ENCODE peak calls at places on chromosomes 2 and 18, in nine cellular contexts. One of them, this sample, is unnamed.

GRCh38 chr2:129877795-129878775 is 101.4 kb upstream of the RAB6C start:
- DNase-seq in AG09309: no peak
- DNase-seq in epithelial cell of esophagus: no peak
- DNase-seq in BE2C: no peak
- DNase-seq in right atrium auricular region: peak; percentile 61
- DNase-seq in ovary: peak; percentile 14
- DNase-seq in HepG2: no peak
- DNase-seq in GM23338: peak; percentile 69
- DNase-seq in SJSA1: peak; percentile 32
- DNase-seq in this sample: peak; percentile 13

GRCh38 chr2:224973112-224974016 is 68.9 kb downstream of the DOCK10 start:
- DNase-seq in GM23338: peak; percentile 3
- DNase-seq in epithelial cell of esophagus: peak; percentile 66
- DNase-seq in AG09309: no peak
- DNase-seq in right atrium auricular region: no peak
- DNase-seq in BE2C: no peak
- DNase-seq in HepG2: no peak
- DNase-seq in SJSA1: no peak
- DNase-seq in ovary: no peak
- DNase-seq in this sample: peak; percentile 32

GRCh38 chr2:59237311-59237710 is 996.2 kb upstream of the FANCL start:
- DNase-seq in epithelial cell of esophagus: no peak
- DNase-seq in ovary: no peak
- DNase-seq in BE2C: no peak
- DNase-seq in SJSA1: no peak
- DNase-seq in right atrium auricular region: no peak
- DNase-seq in HepG2: no peak
- DNase-seq in AG09309: no peak
- DNase-seq in GM23338: no peak
- DNase-seq in this sample: no peak

GRCh38 chr2:136295168-136295567 is 177.2 kb upstream of the CXCR4 start:
- DNase-seq in ovary: no peak
- DNase-seq in BE2C: no peak
- DNase-seq in right atrium auricular region: no peak
- DNase-seq in GM23338: no peak
- DNase-seq in SJSA1: no peak
- DNase-seq in HepG2: no peak
- DNase-seq in epithelial cell of esophagus: no peak
- DNase-seq in AG09309: no peak
- DNase-seq in this sample: no peak

GRCh38 chr2:7671312-7671711 is 754.1 kb downstream of the RNF144A start:
- DNase-seq in ovary: no peak
- DNase-seq in epithelial cell of esophagus: no peak
- DNase-seq in SJSA1: no peak
- DNase-seq in AG09309: no peak
- DNase-seq in right atrium auricular region: peak; percentile 78
- DNase-seq in HepG2: no peak
- DNase-seq in GM23338: no peak
- DNase-seq in BE2C: peak; percentile 34
- DNase-seq in this sample: no peak

GRCh38 chr2:163665051-163665450 is 70.8 kb downstream of the FIGN start:
- DNase-seq in SJSA1: no peak
- DNase-seq in epithelial cell of esophagus: no peak
- DNase-seq in HepG2: no peak
- DNase-seq in ovary: no peak
- DNase-seq in BE2C: no peak
- DNase-seq in GM23338: no peak
- DNase-seq in right atrium auricular region: no peak
- DNase-seq in AG09309: no peak
- DNase-seq in this sample: no peak

GRCh38 chr2:83990601-83991000 is 468.5 kb downstream of the SUCLG1 start:
- DNase-seq in right atrium auricular region: no peak
- DNase-seq in HepG2: no peak
- DNase-seq in BE2C: no peak
- DNase-seq in epithelial cell of esophagus: peak; percentile 60
- DNase-seq in AG09309: no peak
- DNase-seq in SJSA1: no peak
- DNase-seq in ovary: no peak
- DNase-seq in GM23338: no peak
- DNase-seq in this sample: no peak

GRCh38 chr2:76953733-76954347 is 568.3 kb downstream of the LRRTM4 start:
- DNase-seq in AG09309: no peak
- DNase-seq in epithelial cell of esophagus: peak; percentile 48
- DNase-seq in ovary: no peak
- DNase-seq in SJSA1: no peak
- DNase-seq in BE2C: peak; percentile 42
- DNase-seq in HepG2: peak; percentile 68
- DNase-seq in right atrium auricular region: no peak
- DNase-seq in GM23338: peak; percentile 88
- DNase-seq in this sample: peak; percentile 48

GRCh38 chr2:27216416-27217137 is 592 bp upstream of the CAD start:
- DNase-seq in HepG2: no peak
- DNase-seq in ovary: no peak
- DNase-seq in epithelial cell of esophagus: no peak
- DNase-seq in right atrium auricular region: no peak
- DNase-seq in BE2C: no peak
- DNase-seq in GM23338: peak; percentile 66
- DNase-seq in SJSA1: no peak
- DNase-seq in AG09309: no peak
- DNase-seq in this sample: no peak

GRCh38 chr2:27220091-27220490 is 2.9 kb downstream of the CAD start:
- DNase-seq in right atrium auricular region: no peak
- DNase-seq in HepG2: no peak
- DNase-seq in epithelial cell of esophagus: no peak
- DNase-seq in AG09309: no peak
- DNase-seq in SJSA1: no peak
- DNase-seq in GM23338: no peak
- DNase-seq in BE2C: no peak
- DNase-seq in ovary: no peak
- DNase-seq in this sample: no peak

GRCh38 chr2:27221166-27221565 is 4.0 kb downstream of the CAD start:
- DNase-seq in right atrium auricular region: no peak
- DNase-seq in HepG2: no peak
- DNase-seq in AG09309: no peak
- DNase-seq in BE2C: no peak
- DNase-seq in GM23338: no peak
- DNase-seq in SJSA1: no peak
- DNase-seq in ovary: no peak
- DNase-seq in epithelial cell of esophagus: peak; percentile 66
- DNase-seq in this sample: no peak

GRCh38 chr2:27217173-27218121 is at the start of gene CAD:
- DNase-seq in HepG2: peak; percentile 54
- DNase-seq in SJSA1: peak; percentile 86
- DNase-seq in GM23338: peak; percentile 97
- DNase-seq in right atrium auricular region: peak; percentile 78
- DNase-seq in epithelial cell of esophagus: peak; percentile 89
- DNase-seq in BE2C: peak; percentile 95
- DNase-seq in ovary: peak; percentile 79
- DNase-seq in AG09309: no peak
- DNase-seq in this sample: peak; percentile 93

DNA sequence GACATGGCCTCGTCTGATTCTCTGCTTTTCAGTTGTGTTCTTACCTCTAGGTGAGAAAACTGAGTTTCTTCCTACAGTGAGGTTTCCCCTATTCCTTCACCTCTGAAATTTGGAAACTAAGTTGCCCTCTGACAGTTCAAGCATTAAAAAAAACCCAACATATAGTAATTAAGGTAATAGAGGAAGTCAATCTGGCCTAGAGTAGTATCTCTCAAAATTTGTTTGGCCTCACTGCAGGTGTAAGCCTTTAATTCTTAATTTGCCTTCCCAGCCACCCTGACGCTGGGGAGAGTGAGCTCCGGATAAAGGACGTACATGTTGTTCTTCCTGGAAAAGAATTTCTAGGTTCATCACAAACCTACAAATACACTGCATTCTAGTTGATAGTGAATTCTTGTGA is 1.4 kb downstream of the CAD start:
- DNase-seq in ovary: no peak
- DNase-seq in GM23338: no peak
- DNase-seq in AG09309: no peak
- DNase-seq in HepG2: no peak
- DNase-seq in BE2C: no peak
- DNase-seq in right atrium auricular region: no peak
- DNase-seq in epithelial cell of esophagus: no peak
- DNase-seq in SJSA1: no peak
- DNase-seq in this sample: no peak
- H3K4me3 ChIP-seq in ovary: no peak overlapping the region
- H3K4me3 ChIP-seq in GM23338: peak overlapping the region; percentile 61
- H3K4me3 ChIP-seq in AG09309: no peak overlapping the region
- H3K4me3 ChIP-seq in HepG2: no peak overlapping the region
- H3K4me3 ChIP-seq in BE2C: peak overlapping the region; percentile 73
- H3K4me3 ChIP-seq in right atrium auricular region: no peak overlapping the region
- H3K4me3 ChIP-seq in epithelial cell of esophagus: no peak overlapping the region
- H3K4me3 ChIP-seq in SJSA1: no peak overlapping the region
- H3K4me3 ChIP-seq in this sample: peak overlapping the region; percentile 82

GRCh38 chr2:181235683-181236459 is 221.3 kb upstream of the ITGA4 start:
- DNase-seq in AG09309: no peak
- DNase-seq in ovary: no peak
- DNase-seq in HepG2: no peak
- DNase-seq in BE2C: no peak
- DNase-seq in GM23338: no peak
- DNase-seq in right atrium auricular region: no peak
- DNase-seq in epithelial cell of esophagus: no peak
- DNase-seq in SJSA1: no peak
- DNase-seq in this sample: peak; percentile 12

GRCh38 chr2:181234429-181235410 is 222.5 kb upstream of the ITGA4 start:
- DNase-seq in right atrium auricular region: no peak
- DNase-seq in AG09309: no peak
- DNase-seq in SJSA1: no peak
- DNase-seq in HepG2: no peak
- DNase-seq in epithelial cell of esophagus: no peak
- DNase-seq in GM23338: no peak
- DNase-seq in ovary: no peak
- DNase-seq in BE2C: no peak
- DNase-seq in this sample: no peak

GRCh38 chr2:181228661-181229060 is 228.5 kb upstream of the ITGA4 start:
- DNase-seq in epithelial cell of esophagus: no peak
- DNase-seq in right atrium auricular region: no peak
- DNase-seq in BE2C: no peak
- DNase-seq in GM23338: no peak
- DNase-seq in AG09309: no peak
- DNase-seq in ovary: no peak
- DNase-seq in HepG2: no peak
- DNase-seq in SJSA1: no peak
- DNase-seq in this sample: no peak

GRCh38 chr2:181231151-181231550 is 226.0 kb upstream of the ITGA4 start:
- DNase-seq in ovary: no peak
- DNase-seq in AG09309: no peak
- DNase-seq in BE2C: no peak
- DNase-seq in SJSA1: no peak
- DNase-seq in HepG2: no peak
- DNase-seq in epithelial cell of esophagus: peak; percentile 44
- DNase-seq in GM23338: peak; percentile 6
- DNase-seq in right atrium auricular region: no peak
- DNase-seq in this sample: no peak

GRCh38 chr2:181231886-181232644 is 225.1 kb upstream of the ITGA4 start:
- DNase-seq in right atrium auricular region: no peak
- DNase-seq in epithelial cell of esophagus: no peak
- DNase-seq in AG09309: no peak
- DNase-seq in SJSA1: no peak
- DNase-seq in BE2C: no peak
- DNase-seq in GM23338: no peak
- DNase-seq in ovary: no peak
- DNase-seq in HepG2: no peak
- DNase-seq in this sample: no peak
- H3K4me3 ChIP-seq in right atrium auricular region: no peak overlapping the region
- H3K4me3 ChIP-seq in epithelial cell of esophagus: no peak overlapping the region
- H3K4me3 ChIP-seq in AG09309: no peak overlapping the region
- H3K4me3 ChIP-seq in SJSA1: no peak overlapping the region
- H3K4me3 ChIP-seq in BE2C: no peak overlapping the region
- H3K4me3 ChIP-seq in GM23338: no peak overlapping the region
- H3K4me3 ChIP-seq in ovary: no peak overlapping the region
- H3K4me3 ChIP-seq in HepG2: no peak overlapping the region
- H3K4me3 ChIP-seq in this sample: no peak overlapping the region

GRCh38 chr18:3411854-3412268 is 38.1 kb upstream of the TGIF1 start:
- DNase-seq in right atrium auricular region: no peak
- DNase-seq in ovary: no peak
- DNase-seq in epithelial cell of esophagus: peak; percentile 16
- DNase-seq in HepG2: no peak
- DNase-seq in GM23338: peak; percentile 51
- DNase-seq in AG09309: no peak
- DNase-seq in BE2C: no peak
- DNase-seq in SJSA1: no peak
- DNase-seq in this sample: no peak
- H3K4me3 ChIP-seq in right atrium auricular region: peak overlapping the region; percentile 17
- H3K4me3 ChIP-seq in ovary: peak overlapping the region; percentile 31
- H3K4me3 ChIP-seq in epithelial cell of esophagus: peak overlapping the region; percentile 13
- H3K4me3 ChIP-seq in HepG2: no peak overlapping the region
- H3K4me3 ChIP-seq in GM23338: no peak overlapping the region
- H3K4me3 ChIP-seq in AG09309: no peak overlapping the region
- H3K4me3 ChIP-seq in BE2C: no peak overlapping the region
- H3K4me3 ChIP-seq in SJSA1: no peak overlapping the region
- H3K4me3 ChIP-seq in this sample: no peak overlapping the region

DNA sequence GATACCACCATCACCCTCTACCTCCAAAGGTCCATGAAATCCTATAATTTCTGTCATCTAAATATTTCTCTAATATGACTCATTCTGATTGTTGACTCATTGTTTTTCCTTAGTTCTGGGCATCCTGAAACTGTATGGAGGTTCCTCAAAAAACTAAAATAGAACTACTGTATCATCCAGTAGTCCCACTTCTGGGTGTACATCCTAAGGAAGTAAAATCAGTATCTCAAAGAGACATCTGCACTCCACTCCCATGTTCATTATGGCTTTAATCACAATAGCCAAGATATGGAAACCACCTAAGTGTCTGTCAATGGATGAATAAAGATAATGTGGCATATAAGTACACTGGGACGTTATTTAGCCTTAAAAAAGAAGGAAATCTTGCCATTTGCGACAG is 125.8 kb upstream of the MYO3B start:
- DNase-seq in right atrium auricular region: no peak
- DNase-seq in AG09309: no peak
- DNase-seq in BE2C: no peak
- DNase-seq in GM23338: no peak
- DNase-seq in epithelial cell of esophagus: peak; percentile 7
- DNase-seq in ovary: no peak
- DNase-seq in SJSA1: no peak
- DNase-seq in HepG2: no peak
- DNase-seq in this sample: no peak
- H3K4me3 ChIP-seq in right atrium auricular region: no peak overlapping the region
- H3K4me3 ChIP-seq in AG09309: no peak overlapping the region
- H3K4me3 ChIP-seq in BE2C: no peak overlapping the region
- H3K4me3 ChIP-seq in GM23338: no peak overlapping the region
- H3K4me3 ChIP-seq in epithelial cell of esophagus: no peak overlapping the region
- H3K4me3 ChIP-seq in ovary: no peak overlapping the region
- H3K4me3 ChIP-seq in SJSA1: no peak overlapping the region
- H3K4me3 ChIP-seq in HepG2: no peak overlapping the region
- H3K4me3 ChIP-seq in this sample: no peak overlapping the region

DNA sequence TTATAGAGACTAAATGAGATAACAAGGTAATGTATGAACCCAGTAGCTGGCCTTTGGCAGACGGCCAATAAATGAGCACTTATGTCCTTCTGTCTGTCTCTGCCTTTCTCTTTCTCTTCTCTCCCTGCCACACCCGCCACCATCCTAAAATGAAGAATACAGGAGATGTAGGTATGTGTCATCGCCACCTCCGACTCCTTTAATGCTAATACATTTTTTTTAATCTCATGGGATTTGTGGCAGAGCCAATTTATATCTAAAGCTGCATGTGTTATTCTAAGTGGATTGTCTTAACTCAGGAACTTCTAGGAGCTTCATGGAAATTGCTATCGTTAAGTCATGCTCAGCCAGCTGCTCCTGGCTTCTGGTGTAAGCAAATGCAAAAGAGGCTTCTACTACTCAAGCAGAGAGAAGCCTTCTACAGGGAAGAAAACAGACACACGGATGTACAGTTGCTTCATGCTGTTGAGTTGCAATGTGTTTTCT is 2.2 kb downstream of the TM4SF20 start:
- DNase-seq in BE2C: peak; percentile 46
- DNase-seq in ovary: no peak
- DNase-seq in GM23338: peak; percentile 17
- DNase-seq in right atrium auricular region: no peak
- DNase-seq in HepG2: no peak
- DNase-seq in SJSA1: no peak
- DNase-seq in AG09309: no peak
- DNase-seq in epithelial cell of esophagus: peak; percentile 11
- DNase-seq in this sample: no peak
- H3K4me3 ChIP-seq in BE2C: no peak overlapping the region
- H3K4me3 ChIP-seq in ovary: no peak overlapping the region
- H3K4me3 ChIP-seq in GM23338: no peak overlapping the region
- H3K4me3 ChIP-seq in right atrium auricular region: no peak overlapping the region
- H3K4me3 ChIP-seq in HepG2: no peak overlapping the region
- H3K4me3 ChIP-seq in SJSA1: no peak overlapping the region
- H3K4me3 ChIP-seq in AG09309: no peak overlapping the region
- H3K4me3 ChIP-seq in epithelial cell of esophagus: no peak overlapping the region
- H3K4me3 ChIP-seq in this sample: no peak overlapping the region

This sample was measured in MM.1S.